ENCODE peak calls at places on chromosomes 11 and 22, in nine cellular contexts. M, K, S, G, F, A, X, B and Z are unnamed samples.

GRCh38 chr22:24516301-24516737 is 21.2 kb downstream of the UPB1 start:
- DNase-seq in X (peak; percentile 72), A (peak; percentile 89), S (no peak), M (peak; percentile 92), B (peak; percentile 56), K (no peak), F (peak; percentile 92), G (no peak), Z (peak; percentile 92)

GRCh38 chr22:44360686-44361381 is 48.1 kb upstream of the SHISAL1 start:
- DNase-seq in X (peak; percentile 64), M (peak; percentile 92), F (peak; percentile 81), S (peak; percentile 41), K (no peak), B (peak; percentile 99), A (peak; percentile 90), G (no peak), Z (peak; percentile 92)

GRCh38 chr22:32572741-32573140 is 98.1 kb downstream of the FBXO7 start:
- DNase-seq in B (no peak), G (no peak), M (no peak), A (no peak), X (no peak), F (no peak), K (no peak), S (no peak), Z (no peak)

GRCh38 chr11:64924910-64925284 is 408 bp downstream of the PPP2R5B start:
- DNase-seq in B (no peak), A (no peak), G (no peak), F (no peak), M (peak; percentile 57), X (no peak), K (no peak), S (peak; percentile 52), Z (peak; percentile 28)

GRCh38 chr11:434496-434895 is 7.3 kb downstream of the ANO9 start:
- DNase-seq in G (no peak), K (no peak), S (no peak), X (no peak), B (no peak), M (no peak), F (no peak), A (no peak), Z (no peak)

GRCh38 chr22:29214232-29214631 is 8.5 kb downstream of the EMID1 start:
- DNase-seq in M (no peak), A (no peak), B (no peak), S (no peak), F (no peak), X (no peak), K (no peak), G (no peak), Z (no peak)

GRCh38 chr22:27022256-27022655 is 364.9 kb downstream of the MIAT start:
- DNase-seq in X (no peak), S (no peak), F (no peak), M (peak; percentile 31), A (peak; percentile 23), K (no peak), G (no peak), B (no peak), Z (no peak)

GRCh38 chr11:62647609-62648005 is 1.2 kb upstream of the GANAB start:
- DNase-seq in M (peak; percentile 63), X (no peak), G (no peak), B (no peak), S (no peak), F (no peak), K (no peak), A (no peak), Z (no peak)

GRCh38 chr11:44530413-44531115 is 34.9 kb upstream of the CD82 start:
- DNase-seq in G (no peak), X (peak; percentile 67), S (no peak), F (peak; percentile 75), B (peak; percentile 60), M (peak; percentile 32), K (no peak), A (peak; percentile 34), Z (no peak)

GRCh38 chr11:16933756-16934603 is 80.2 kb downstream of the PLEKHA7 start:
- DNase-seq in F (peak; percentile 64), M (no peak), B (no peak), G (no peak), K (no peak), S (no peak), X (no peak), A (peak; percentile 28), Z (peak; percentile 55)

GRCh38 chr11:66220566-66220935 is 47.9 kb upstream of the RAB1B start:
- DNase-seq in B (no peak), A (no peak), X (no peak), M (no peak), S (no peak), F (no peak), K (no peak), G (no peak), Z (no peak)

GRCh38 chr11:66542362-66542761 is 3.5 kb downstream of the ZDHHC24 start:
- DNase-seq in S (no peak), G (no peak), A (peak; percentile 48), K (no peak), M (peak; percentile 65), B (peak; percentile 27), X (peak; percentile 61), F (peak; percentile 17), Z (peak; percentile 43)

GRCh38 chr11:45253640-45254039 is 32.5 kb downstream of the SYT13 start:
- DNase-seq in M (no peak), G (no peak), K (no peak), A (no peak), B (no peak), F (no peak), S (no peak), X (no peak), Z (no peak)

GRCh38 chr22:47563406-47564157 is 801.1 kb downstream of the TBC1D22A start:
- DNase-seq in K (no peak), B (no peak), S (no peak), M (no peak), G (no peak), X (no peak), F (no peak), A (no peak), Z (no peak)

GRCh38 chr11:12888525-12889158 is 120.5 kb upstream of the RASSF10 start:
- DNase-seq in A (peak; percentile 84), M (peak; percentile 92), S (peak; percentile 93), X (peak; percentile 93), G (peak; percentile 71), F (peak; percentile 97), K (peak; percentile 68), B (peak; percentile 85), Z (peak; percentile 89)

GRCh38 chr11:1192741-1193325 is 30.0 kb upstream of the MUC5B start:
- DNase-seq in A (no peak), X (no peak), F (no peak), G (no peak), K (no peak), S (peak; percentile 5), B (no peak), M (no peak), Z (no peak)

GRCh38 chr11:123145220-123145619 is 49.8 kb downstream of the CLMP start:
- DNase-seq in M (peak; percentile 92), G (no peak), X (peak; percentile 98), B (peak; percentile 99), S (no peak), A (peak; percentile 75), F (peak; percentile 91), K (no peak), Z (peak; percentile 92)

GRCh38 chr22:20063271-20064139 is 16.5 kb upstream of the DGCR8 start:
- DNase-seq in B (no peak), S (no peak), X (no peak), M (no peak), K (no peak), F (no peak), G (no peak), A (no peak), Z (no peak)

GRCh38 chr11:126140932-126141291 is 70.5 kb downstream of the RPUSD4 start:
- DNase-seq in G (peak; percentile 52), X (peak; percentile 85), M (peak; percentile 70), A (peak; percentile 77), F (peak; percentile 73), S (peak; percentile 86), B (peak; percentile 33), K (no peak), Z (peak; percentile 59)

GRCh38 chr11:71120346-71120963 is 131.9 kb downstream of the SHANK2 start:
- DNase-seq in B (peak; percentile 16), G (peak; percentile 10), X (peak; percentile 11), A (no peak), F (peak; percentile 8), S (no peak), K (peak; percentile 6), M (no peak), Z (peak; percentile 2)

GRCh38 chr22:42169055-42169469 is 38.5 kb upstream of the CYP2D6 start:
- DNase-seq in X (peak; percentile 69), A (peak; percentile 39), F (peak; percentile 81), B (peak; percentile 67), K (peak; percentile 49), S (peak; percentile 67), G (peak; percentile 49), M (peak; percentile 68), Z (peak; percentile 62)

GRCh38 chr22:38034278-38034882 is 22.8 kb upstream of the PICK1 start:
- DNase-seq in K (peak; percentile 1), G (no peak), F (peak; percentile 95), A (peak; percentile 86), M (peak; percentile 96), X (peak; percentile 93), S (peak; percentile 72), B (peak; percentile 92), Z (peak; percentile 93)

GRCh38 chr22:50340157-50340879 is 2.8 kb upstream of the PPP6R2 start:
- DNase-seq in B (peak; percentile 13), F (peak; percentile 18), M (peak; percentile 34), K (no peak), G (peak; percentile 12), A (peak; percentile 44), S (no peak), X (no peak), Z (peak; percentile 20)

GRCh38 chr22:23401910-23402274 is 178.2 kb downstream of the IGLL1 start:
- DNase-seq in G (no peak), X (no peak), B (no peak), S (no peak), A (no peak), F (no peak), K (no peak), M (no peak), Z (no peak)

GRCh38 chr22:46902998-46903916 is 140.8 kb downstream of the TBC1D22A start:
- DNase-seq in F (no peak), G (no peak), K (no peak), A (no peak), X (no peak), B (no peak), S (no peak), M (no peak), Z (no peak)

GRCh38 chr11:6497069-6497839 is at the start of gene DNHD1:
- DNase-seq in K (no peak), F (peak; percentile 22), A (no peak), G (no peak), B (no peak), M (no peak), X (no peak), S (no peak), Z (no peak)

GRCh38 chr11:127056338-127056971 is 55.9 kb upstream of the KIRREL3 start:
- DNase-seq in F (no peak), A (no peak), X (no peak), B (peak; percentile 13), S (no peak), K (no peak), M (peak; percentile 32), G (no peak), Z (peak; percentile 15)

GRCh38 chr11:118202599-118203422 is 22.0 kb downstream of the JAML start:
- DNase-seq in F (no peak), X (no peak), G (no peak), K (no peak), S (no peak), A (no peak), B (no peak), M (no peak), Z (no peak)

GRCh38 chr22:50469377-50470305 is 5.2 kb downstream of the SBF1 start:
- DNase-seq in K (no peak), B (peak; percentile 82), X (peak; percentile 30), G (no peak), F (peak; percentile 39), M (peak; percentile 51), S (no peak), A (peak; percentile 42), Z (peak; percentile 75)

GRCh38 chr22:37930270-37930951 is 23.0 kb downstream of the C22orf23 start:
- DNase-seq in F (peak; percentile 29), X (peak; percentile 49), K (no peak), S (no peak), B (peak; percentile 41), M (peak; percentile 60), G (no peak), A (no peak), Z (peak; percentile 38)

GRCh38 chr22:37777122-37777687 is 30.5 kb upstream of the GCAT start:
- DNase-seq in M (peak; percentile 86), F (peak; percentile 59), S (no peak), G (peak; percentile 29), B (peak; percentile 97), X (peak; percentile 93), K (no peak), A (peak; percentile 87), Z (peak; percentile 85)